ENCODE peak calls at places on chromosome 22, in seven cellular contexts. One of them, this sample, is unnamed.

GRCh38 chr22:19891350-19892248 is 36.9 kb upstream of the GNB1L start:
- DNase-seq in IMR-90: peak
- DNase-seq in transverse colon: no peak
- DNase-seq in SJSA1: peak
- DNase-seq in endothelial cell of umbilical vein: peak
- DNase-seq in adrenal gland: no peak
- DNase-seq in vagina: no peak
- DNase-seq in this sample: peak

GRCh38 chr22:32803020-32803758 is 1.7 kb downstream of the TIMP3 start:
- DNase-seq in transverse colon: no peak
- DNase-seq in adrenal gland: no peak
- DNase-seq in SJSA1: peak
- DNase-seq in vagina: no peak
- DNase-seq in IMR-90: peak
- DNase-seq in endothelial cell of umbilical vein: no peak
- DNase-seq in this sample: no peak

GRCh38 chr22:47615051-47615450 is 852.6 kb downstream of the TBC1D22A start:
- DNase-seq in IMR-90: no peak
- DNase-seq in adrenal gland: no peak
- DNase-seq in SJSA1: no peak
- DNase-seq in vagina: no peak
- DNase-seq in endothelial cell of umbilical vein: no peak
- DNase-seq in transverse colon: no peak
- DNase-seq in this sample: no peak

GRCh38 chr22:21100149-21101032 is 54.6 kb downstream of the LRRC74B start:
- DNase-seq in vagina: no peak
- DNase-seq in SJSA1: no peak
- DNase-seq in endothelial cell of umbilical vein: no peak
- DNase-seq in adrenal gland: no peak
- DNase-seq in IMR-90: peak
- DNase-seq in transverse colon: no peak
- DNase-seq in this sample: no peak

GRCh38 chr22:17562906-17563870 is at the start of gene SLC25A18:
- DNase-seq in vagina: no peak
- DNase-seq in transverse colon: peak
- DNase-seq in SJSA1: no peak
- DNase-seq in endothelial cell of umbilical vein: no peak
- DNase-seq in IMR-90: no peak
- DNase-seq in adrenal gland: peak
- DNase-seq in this sample: no peak

GRCh38 chr22:29638678-29639077 is 35.2 kb downstream of the NF2 start:
- DNase-seq in adrenal gland: no peak
- DNase-seq in SJSA1: no peak
- DNase-seq in vagina: no peak
- DNase-seq in IMR-90: no peak
- DNase-seq in transverse colon: no peak
- DNase-seq in endothelial cell of umbilical vein: no peak
- DNase-seq in this sample: no peak

GRCh38 chr22:37501176-37501609 is 15.0 kb upstream of the MFNG start:
- DNase-seq in SJSA1: no peak
- DNase-seq in adrenal gland: no peak
- DNase-seq in IMR-90: no peak
- DNase-seq in endothelial cell of umbilical vein: peak
- DNase-seq in transverse colon: peak
- DNase-seq in vagina: no peak
- DNase-seq in this sample: peak

GRCh38 chr22:39610766-39611165 is 40.2 kb downstream of the CACNA1I start:
- DNase-seq in vagina: no peak
- DNase-seq in adrenal gland: no peak
- DNase-seq in SJSA1: no peak
- DNase-seq in IMR-90: no peak
- DNase-seq in transverse colon: no peak
- DNase-seq in endothelial cell of umbilical vein: no peak
- DNase-seq in this sample: no peak

GRCh38 chr22:30694638-30695350 is at the start of gene OSBP2:
- DNase-seq in endothelial cell of umbilical vein: peak
- DNase-seq in IMR-90: no peak
- DNase-seq in vagina: no peak
- DNase-seq in SJSA1: no peak
- DNase-seq in adrenal gland: peak
- DNase-seq in transverse colon: peak
- DNase-seq in this sample: peak

GRCh38 chr22:36773935-36774334 is 2.0 kb downstream of the IFT27 start:
- DNase-seq in endothelial cell of umbilical vein: peak
- DNase-seq in SJSA1: no peak
- DNase-seq in transverse colon: no peak
- DNase-seq in IMR-90: peak
- DNase-seq in vagina: no peak
- DNase-seq in adrenal gland: no peak
- DNase-seq in this sample: peak

GRCh38 chr22:47055073-47055355 is 292.6 kb downstream of the TBC1D22A start:
- DNase-seq in adrenal gland: no peak
- DNase-seq in SJSA1: no peak
- DNase-seq in transverse colon: no peak
- DNase-seq in endothelial cell of umbilical vein: no peak
- DNase-seq in vagina: no peak
- DNase-seq in IMR-90: no peak
- DNase-seq in this sample: no peak

GRCh38 chr22:29204617-29205183 is 996 bp upstream of the EMID1 start:
- DNase-seq in SJSA1: peak
- DNase-seq in adrenal gland: no peak
- DNase-seq in transverse colon: no peak
- DNase-seq in vagina: no peak
- DNase-seq in endothelial cell of umbilical vein: no peak
- DNase-seq in IMR-90: no peak
- DNase-seq in this sample: no peak

GRCh38 chr22:42282252-42282942 is 11.9 kb upstream of the TCF20 start:
- DNase-seq in SJSA1: no peak
- DNase-seq in adrenal gland: no peak
- DNase-seq in transverse colon: peak
- DNase-seq in endothelial cell of umbilical vein: no peak
- DNase-seq in vagina: no peak
- DNase-seq in IMR-90: no peak
- DNase-seq in this sample: peak

GRCh38 chr22:20039683-20040325 is 18.9 kb downstream of the TANGO2 start:
- DNase-seq in adrenal gland: no peak
- DNase-seq in endothelial cell of umbilical vein: no peak
- DNase-seq in SJSA1: no peak
- DNase-seq in IMR-90: no peak
- DNase-seq in vagina: no peak
- DNase-seq in transverse colon: no peak
- DNase-seq in this sample: no peak

GRCh38 chr22:30782613-30783012 is 87.9 kb downstream of the OSBP2 start:
- DNase-seq in vagina: no peak
- DNase-seq in adrenal gland: no peak
- DNase-seq in transverse colon: no peak
- DNase-seq in IMR-90: peak
- DNase-seq in endothelial cell of umbilical vein: no peak
- DNase-seq in SJSA1: no peak
- DNase-seq in this sample: no peak

GRCh38 chr22:20015971-20016733 is 471 bp downstream of the ARVCF start:
- DNase-seq in adrenal gland: no peak
- DNase-seq in SJSA1: peak
- DNase-seq in transverse colon: peak
- DNase-seq in IMR-90: no peak
- DNase-seq in vagina: no peak
- DNase-seq in endothelial cell of umbilical vein: peak
- DNase-seq in this sample: no peak

GRCh38 chr22:30573594-30574094 is 821 bp downstream of the GAL3ST1 start:
- DNase-seq in transverse colon: peak
- DNase-seq in vagina: no peak
- DNase-seq in endothelial cell of umbilical vein: no peak
- DNase-seq in adrenal gland: no peak
- DNase-seq in SJSA1: no peak
- DNase-seq in IMR-90: no peak
- DNase-seq in this sample: peak

GRCh38 chr22:18121436-18122253 is 11.0 kb downstream of the TUBA8 start:
- DNase-seq in endothelial cell of umbilical vein: peak
- DNase-seq in transverse colon: no peak
- DNase-seq in vagina: no peak
- DNase-seq in IMR-90: no peak
- DNase-seq in SJSA1: no peak
- DNase-seq in adrenal gland: no peak
- DNase-seq in this sample: no peak

GRCh38 chr22:39462443-39463147 is 5.8 kb downstream of the MGAT3 start:
- DNase-seq in SJSA1: peak
- DNase-seq in IMR-90: no peak
- DNase-seq in adrenal gland: no peak
- DNase-seq in vagina: no peak
- DNase-seq in endothelial cell of umbilical vein: no peak
- DNase-seq in transverse colon: no peak
- DNase-seq in this sample: no peak

GRCh38 chr22:17387356-17387755 is 18.1 kb downstream of the CECR2 start:
- DNase-seq in transverse colon: no peak
- DNase-seq in vagina: no peak
- DNase-seq in endothelial cell of umbilical vein: no peak
- DNase-seq in SJSA1: no peak
- DNase-seq in adrenal gland: no peak
- DNase-seq in IMR-90: no peak
- DNase-seq in this sample: no peak

GRCh38 chr22:41308054-41308453 is 6.7 kb downstream of the ZC3H7B start:
- DNase-seq in endothelial cell of umbilical vein: no peak
- DNase-seq in vagina: no peak
- DNase-seq in adrenal gland: no peak
- DNase-seq in IMR-90: peak
- DNase-seq in SJSA1: no peak
- DNase-seq in transverse colon: no peak
- DNase-seq in this sample: no peak

GRCh38 chr22:24441406-24442351 is 14.3 kb downstream of the ADORA2A start:
- DNase-seq in transverse colon: no peak
- DNase-seq in endothelial cell of umbilical vein: no peak
- DNase-seq in adrenal gland: peak
- DNase-seq in IMR-90: no peak
- DNase-seq in vagina: no peak
- DNase-seq in SJSA1: no peak
- DNase-seq in this sample: no peak

GRCh38 chr22:37775785-37776638 is 31.7 kb upstream of the GCAT start:
- DNase-seq in adrenal gland: peak
- DNase-seq in IMR-90: peak
- DNase-seq in transverse colon: no peak
- DNase-seq in endothelial cell of umbilical vein: no peak
- DNase-seq in vagina: no peak
- DNase-seq in SJSA1: peak
- DNase-seq in this sample: no peak

GRCh38 chr22:45997775-45998637 is 21.0 kb upstream of the WNT7B start:
- DNase-seq in IMR-90: no peak
- DNase-seq in transverse colon: no peak
- DNase-seq in SJSA1: no peak
- DNase-seq in vagina: no peak
- DNase-seq in endothelial cell of umbilical vein: no peak
- DNase-seq in adrenal gland: no peak
- DNase-seq in this sample: no peak
- H3K27ac ChIP-seq in IMR-90: peak
- H3K27ac ChIP-seq in transverse colon: peak
- H3K27ac ChIP-seq in SJSA1: peak
- H3K27ac ChIP-seq in vagina: peak
- H3K27ac ChIP-seq in endothelial cell of umbilical vein: peak
- H3K27ac ChIP-seq in adrenal gland: peak
- H3K27ac ChIP-seq in this sample: no peak

DNA sequence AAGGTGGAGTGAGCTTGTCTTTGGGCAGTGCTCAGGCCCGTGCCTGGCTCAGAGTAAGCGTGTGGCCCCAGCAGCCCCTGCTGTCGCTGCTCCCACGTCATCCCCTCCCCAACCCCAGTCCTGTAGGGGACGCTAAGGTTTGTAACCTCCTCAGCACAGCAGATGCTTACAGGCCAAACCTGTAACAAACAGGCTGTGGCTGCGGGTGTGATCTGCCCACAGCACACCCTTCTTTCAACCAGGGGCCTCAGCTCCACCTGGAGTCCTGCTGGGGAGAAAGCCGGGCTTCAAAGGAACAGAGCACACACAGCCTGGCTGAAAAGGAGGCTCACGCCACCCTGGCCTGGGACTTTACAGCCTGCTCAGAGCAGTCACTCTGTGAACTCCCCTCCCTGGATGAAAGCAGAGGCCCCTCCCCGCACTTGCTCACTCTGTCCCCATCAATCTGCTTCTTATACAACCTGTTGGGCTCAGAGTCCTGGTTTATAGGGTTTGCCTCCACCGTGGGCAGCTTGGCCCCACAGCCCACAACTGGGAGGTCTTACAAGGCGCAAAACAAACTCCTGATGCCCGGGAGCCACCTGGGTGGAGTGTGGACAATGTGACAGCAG is 54.3 kb downstream of the SCUBE1 start:
- DNase-seq in transverse colon: no peak
- DNase-seq in endothelial cell of umbilical vein: no peak
- DNase-seq in IMR-90: no peak
- DNase-seq in SJSA1: no peak
- DNase-seq in adrenal gland: no peak
- DNase-seq in vagina: no peak
- DNase-seq in this sample: no peak
- H3K4me3 ChIP-seq in transverse colon: no peak
- H3K4me3 ChIP-seq in endothelial cell of umbilical vein: no peak
- H3K4me3 ChIP-seq in IMR-90: no peak
- H3K4me3 ChIP-seq in SJSA1: no peak
- H3K4me3 ChIP-seq in adrenal gland: no peak
- H3K4me3 ChIP-seq in vagina: peak
- H3K4me3 ChIP-seq in this sample: no peak

GRCh38 chr22:27223317-27224177 is 566.2 kb downstream of the MIAT start:
- DNase-seq in SJSA1: peak
- DNase-seq in vagina: no peak
- DNase-seq in transverse colon: no peak
- DNase-seq in IMR-90: peak
- DNase-seq in adrenal gland: no peak
- DNase-seq in endothelial cell of umbilical vein: no peak
- DNase-seq in this sample: no peak

GRCh38 chr22:27222178-27222577 is 564.8 kb downstream of the MIAT start:
- DNase-seq in IMR-90: no peak
- DNase-seq in transverse colon: no peak
- DNase-seq in vagina: no peak
- DNase-seq in SJSA1: no peak
- DNase-seq in adrenal gland: no peak
- DNase-seq in endothelial cell of umbilical vein: no peak
- DNase-seq in this sample: no peak

GRCh38 chr22:27228771-27229170 is 571.4 kb downstream of the MIAT start:
- DNase-seq in IMR-90: no peak
- DNase-seq in SJSA1: no peak
- DNase-seq in endothelial cell of umbilical vein: no peak
- DNase-seq in transverse colon: no peak
- DNase-seq in adrenal gland: no peak
- DNase-seq in vagina: no peak
- DNase-seq in this sample: no peak

GRCh38 chr22:27226666-27227065 is 569.3 kb downstream of the MIAT start:
- DNase-seq in SJSA1: peak
- DNase-seq in transverse colon: no peak
- DNase-seq in IMR-90: peak
- DNase-seq in endothelial cell of umbilical vein: no peak
- DNase-seq in adrenal gland: no peak
- DNase-seq in vagina: no peak
- DNase-seq in this sample: no peak

GRCh38 chr22:27224485-27225364 is 567.3 kb downstream of the MIAT start:
- DNase-seq in adrenal gland: no peak
- DNase-seq in SJSA1: peak
- DNase-seq in transverse colon: no peak
- DNase-seq in vagina: no peak
- DNase-seq in endothelial cell of umbilical vein: no peak
- DNase-seq in IMR-90: peak
- DNase-seq in this sample: no peak
- H3K27ac ChIP-seq in adrenal gland: no peak
- H3K27ac ChIP-seq in SJSA1: peak
- H3K27ac ChIP-seq in transverse colon: peak
- H3K27ac ChIP-seq in vagina: no peak
- H3K27ac ChIP-seq in endothelial cell of umbilical vein: no peak
- H3K27ac ChIP-seq in IMR-90: no peak
- H3K27ac ChIP-seq in this sample: no peak

GRCh38 chr22:50622723-50623327 is 5.1 kb downstream of the ARSA start:
- DNase-seq in adrenal gland: no peak
- DNase-seq in IMR-90: no peak
- DNase-seq in SJSA1: no peak
- DNase-seq in endothelial cell of umbilical vein: no peak
- DNase-seq in vagina: peak
- DNase-seq in transverse colon: peak
- DNase-seq in this sample: peak
- H3K4me3 ChIP-seq in adrenal gland: no peak
- H3K4me3 ChIP-seq in IMR-90: no peak
- H3K4me3 ChIP-seq in SJSA1: no peak
- H3K4me3 ChIP-seq in endothelial cell of umbilical vein: no peak
- H3K4me3 ChIP-seq in vagina: no peak
- H3K4me3 ChIP-seq in transverse colon: peak
- H3K4me3 ChIP-seq in this sample: peak